ENCODE peak calls at places on chromosomes 16 and 17, in four cellular contexts. D, T, Z and M are unnamed samples.

GRCh38 chr16:23423496-23424049 is 29.4 kb downstream of the COG7 start:
- DNase-seq in D (no peak), T (no peak), Z (no peak), M (no peak)

GRCh38 chr16:70695351-70696070 is 9.7 kb upstream of the MTSS2 start:
- DNase-seq in D (no peak), T (no peak), Z (no peak), M (peak)

GRCh38 chr17:55774834-55775233 is 24.0 kb downstream of the PCTP start:
- DNase-seq in D (no peak), T (no peak), Z (no peak), M (no peak)

GRCh38 chr16:15873737-15874136 is 14.7 kb downstream of the CEP20 start:
- DNase-seq in D (no peak), T (no peak), Z (no peak), M (no peak)

GRCh38 chr16:78926723-78927200 is 673.8 kb downstream of the MAF start:
- DNase-seq in D (no peak), T (no peak), Z (no peak), M (no peak)

GRCh38 chr17:37791434-37791833 is 46.6 kb upstream of the HNF1B start:
- DNase-seq in D (peak), T (no peak), Z (no peak), M (no peak)

GRCh38 chr16:1938316-1938715 is 4.7 kb downstream of the MSRB1 start:
- DNase-seq in D (no peak), T (no peak), Z (no peak), M (peak)

GRCh38 chr17:81054881-81055370 is 20.0 kb downstream of the BAIAP2 start:
- DNase-seq in D (no peak), T (no peak), Z (no peak), M (no peak)

GRCh38 chr16:518858-519257 is 8.7 kb upstream of the CAPN15 start:
- DNase-seq in D (no peak), T (no peak), Z (peak), M (no peak)

GRCh38 chr16:85996843-85997242 is 97.9 kb downstream of the IRF8 start:
- DNase-seq in D (no peak), T (no peak), Z (no peak), M (no peak)

GRCh38 chr16:2799205-2799851 is 1.1 kb downstream of the PRSS41 start:
- DNase-seq in D (no peak), T (no peak), Z (no peak), M (no peak)